ENCODE peak calls at places on chromosomes 16 and 17, in ten cellular contexts. One of them, this sample, is unnamed.
A peak's percentile ranks its signal among the peaks of the same experiment; 100 is the strongest.

GRCh38 chr16:70721202-70721963 is 35.5 kb upstream of the MTSS2 start:
- DNase-seq in neuronal stem cell: no peak
- DNase-seq in uterus: no peak
- DNase-seq in MM.1S: no peak
- DNase-seq in keratinocyte: no peak
- DNase-seq in HCT116: no peak
- DNase-seq in foreskin keratinocyte: no peak
- DNase-seq in transverse colon: no peak
- DNase-seq in heart right ventricle: no peak
- DNase-seq in thoracic aorta: no peak
- DNase-seq in this sample: no peak

GRCh38 chr17:11506635-11507034 is 91.6 kb upstream of the DNAH9 start:
- DNase-seq in transverse colon: no peak
- DNase-seq in uterus: no peak
- DNase-seq in heart right ventricle: no peak
- DNase-seq in foreskin keratinocyte: no peak
- DNase-seq in HCT116: no peak
- DNase-seq in neuronal stem cell: peak; percentile 83
- DNase-seq in MM.1S: peak; percentile 27
- DNase-seq in thoracic aorta: no peak
- DNase-seq in keratinocyte: no peak
- DNase-seq in this sample: no peak

GRCh38 chr17:1542316-1542715 is 20.3 kb downstream of the PITPNA start:
- DNase-seq in transverse colon: no peak
- DNase-seq in HCT116: no peak
- DNase-seq in MM.1S: no peak
- DNase-seq in foreskin keratinocyte: no peak
- DNase-seq in heart right ventricle: no peak
- DNase-seq in uterus: no peak
- DNase-seq in keratinocyte: no peak
- DNase-seq in thoracic aorta: no peak
- DNase-seq in neuronal stem cell: no peak
- DNase-seq in this sample: no peak

GRCh38 chr16:56246051-56246817 is 54.9 kb downstream of the GNAO1 start:
- DNase-seq in HCT116: no peak
- DNase-seq in MM.1S: no peak
- DNase-seq in thoracic aorta: no peak
- DNase-seq in heart right ventricle: no peak
- DNase-seq in foreskin keratinocyte: peak; percentile 57
- DNase-seq in uterus: no peak
- DNase-seq in keratinocyte: peak; percentile 79
- DNase-seq in neuronal stem cell: peak; percentile 11
- DNase-seq in transverse colon: no peak
- DNase-seq in this sample: no peak

GRCh38 chr17:82037889-82038195 is 345 bp upstream of the DCXR start:
- DNase-seq in foreskin keratinocyte: no peak
- DNase-seq in MM.1S: no peak
- DNase-seq in uterus: no peak
- DNase-seq in keratinocyte: no peak
- DNase-seq in heart right ventricle: no peak
- DNase-seq in neuronal stem cell: no peak
- DNase-seq in HCT116: no peak
- DNase-seq in thoracic aorta: no peak
- DNase-seq in transverse colon: no peak
- DNase-seq in this sample: no peak

GRCh38 chr16:85302018-85302847 is 190.0 kb upstream of the CIBAR2 start:
- DNase-seq in uterus: peak; percentile 42
- DNase-seq in transverse colon: no peak
- DNase-seq in HCT116: peak; percentile 31
- DNase-seq in keratinocyte: no peak
- DNase-seq in heart right ventricle: no peak
- DNase-seq in thoracic aorta: no peak
- DNase-seq in MM.1S: no peak
- DNase-seq in foreskin keratinocyte: no peak
- DNase-seq in neuronal stem cell: no peak
- DNase-seq in this sample: no peak

GRCh38 chr16:5206331-5206990 is 108.9 kb upstream of the EEF2KMT start:
- DNase-seq in thoracic aorta: no peak
- DNase-seq in transverse colon: no peak
- DNase-seq in neuronal stem cell: no peak
- DNase-seq in uterus: no peak
- DNase-seq in foreskin keratinocyte: no peak
- DNase-seq in MM.1S: no peak
- DNase-seq in keratinocyte: no peak
- DNase-seq in heart right ventricle: no peak
- DNase-seq in HCT116: no peak
- DNase-seq in this sample: no peak

GRCh38 chr16:2090819-2091721 is 43.3 kb downstream of the TSC2 start:
- DNase-seq in HCT116: peak; percentile 66
- DNase-seq in uterus: no peak
- DNase-seq in MM.1S: no peak
- DNase-seq in foreskin keratinocyte: no peak
- DNase-seq in keratinocyte: peak; percentile 41
- DNase-seq in transverse colon: peak; percentile 93
- DNase-seq in neuronal stem cell: peak; percentile 87
- DNase-seq in heart right ventricle: peak; percentile 43
- DNase-seq in thoracic aorta: no peak
- DNase-seq in this sample: peak; percentile 84

GRCh38 chr16:85517154-85517553 is 96.0 kb upstream of the GSE1 start:
- DNase-seq in keratinocyte: no peak
- DNase-seq in MM.1S: no peak
- DNase-seq in thoracic aorta: no peak
- DNase-seq in foreskin keratinocyte: no peak
- DNase-seq in neuronal stem cell: no peak
- DNase-seq in heart right ventricle: no peak
- DNase-seq in transverse colon: no peak
- DNase-seq in HCT116: no peak
- DNase-seq in uterus: no peak
- DNase-seq in this sample: no peak

GRCh38 chr16:54815177-54815576 is 115.5 kb upstream of the IRX5 start:
- DNase-seq in MM.1S: no peak
- DNase-seq in neuronal stem cell: no peak
- DNase-seq in foreskin keratinocyte: no peak
- DNase-seq in uterus: no peak
- DNase-seq in thoracic aorta: no peak
- DNase-seq in keratinocyte: no peak
- DNase-seq in HCT116: no peak
- DNase-seq in heart right ventricle: peak; percentile 10
- DNase-seq in transverse colon: no peak
- DNase-seq in this sample: no peak

GRCh38 chr16:67441289-67441753 is 10.4 kb downstream of the HSD11B2 start:
- DNase-seq in keratinocyte: no peak
- DNase-seq in uterus: no peak
- DNase-seq in heart right ventricle: peak; percentile 63
- DNase-seq in MM.1S: no peak
- DNase-seq in thoracic aorta: no peak
- DNase-seq in neuronal stem cell: no peak
- DNase-seq in HCT116: no peak
- DNase-seq in foreskin keratinocyte: no peak
- DNase-seq in transverse colon: peak; percentile 95
- DNase-seq in this sample: no peak

GRCh38 chr16:52756812-52757517 is 210.0 kb upstream of the TOX3 start:
- DNase-seq in HCT116: no peak
- DNase-seq in thoracic aorta: no peak
- DNase-seq in transverse colon: peak; percentile 11
- DNase-seq in keratinocyte: no peak
- DNase-seq in uterus: no peak
- DNase-seq in neuronal stem cell: no peak
- DNase-seq in foreskin keratinocyte: no peak
- DNase-seq in heart right ventricle: no peak
- DNase-seq in MM.1S: no peak
- DNase-seq in this sample: no peak

GRCh38 chr16:31713945-31714898 is 159.4 kb upstream of the ZNF267 start:
- DNase-seq in neuronal stem cell: peak; percentile 27
- DNase-seq in foreskin keratinocyte: no peak
- DNase-seq in uterus: no peak
- DNase-seq in HCT116: no peak
- DNase-seq in heart right ventricle: no peak
- DNase-seq in transverse colon: no peak
- DNase-seq in thoracic aorta: no peak
- DNase-seq in keratinocyte: no peak
- DNase-seq in MM.1S: no peak
- DNase-seq in this sample: no peak

GRCh38 chr17:6948562-6948961 is 47.3 kb upstream of the ALOX12 start:
- DNase-seq in foreskin keratinocyte: no peak
- DNase-seq in thoracic aorta: no peak
- DNase-seq in keratinocyte: no peak
- DNase-seq in MM.1S: no peak
- DNase-seq in transverse colon: no peak
- DNase-seq in uterus: no peak
- DNase-seq in heart right ventricle: peak; percentile 13
- DNase-seq in neuronal stem cell: no peak
- DNase-seq in HCT116: no peak
- DNase-seq in this sample: no peak

GRCh38 chr16:86740817-86741799 is 162.8 kb downstream of the FOXL1 start:
- DNase-seq in uterus: peak; percentile 22
- DNase-seq in MM.1S: no peak
- DNase-seq in transverse colon: no peak
- DNase-seq in foreskin keratinocyte: no peak
- DNase-seq in keratinocyte: no peak
- DNase-seq in HCT116: no peak
- DNase-seq in neuronal stem cell: no peak
- DNase-seq in thoracic aorta: peak; percentile 65
- DNase-seq in heart right ventricle: peak; percentile 78
- DNase-seq in this sample: no peak

GRCh38 chr17:17086585-17086984 is 44.3 kb downstream of the MPRIP start:
- DNase-seq in keratinocyte: no peak
- DNase-seq in uterus: peak; percentile 1
- DNase-seq in transverse colon: peak; percentile 4
- DNase-seq in HCT116: no peak
- DNase-seq in MM.1S: no peak
- DNase-seq in heart right ventricle: no peak
- DNase-seq in neuronal stem cell: no peak
- DNase-seq in foreskin keratinocyte: no peak
- DNase-seq in thoracic aorta: no peak
- DNase-seq in this sample: no peak
- H3K4me1 ChIP-seq in keratinocyte: peaks cover 38% of the 10 kb centered on the region
- H3K4me1 ChIP-seq in uterus: peaks cover 6% of the 10 kb centered on the region
- H3K4me1 ChIP-seq in transverse colon: peaks cover 15% of the 10 kb centered on the region
- H3K4me1 ChIP-seq in HCT116: peaks cover 8% of the 10 kb centered on the region
- H3K4me1 ChIP-seq in MM.1S: no peaks in the 10 kb centered on the region
- H3K4me1 ChIP-seq in heart right ventricle: peaks cover 74% of the 10 kb centered on the region
- H3K4me1 ChIP-seq in neuronal stem cell: peaks cover 2% of the 10 kb centered on the region
- H3K4me1 ChIP-seq in foreskin keratinocyte: peaks cover 13% of the 10 kb centered on the region
- H3K4me1 ChIP-seq in thoracic aorta: no peaks in the 10 kb centered on the region
- H3K4me1 ChIP-seq in this sample: peaks cover 15% of the 10 kb centered on the region

DNA sequence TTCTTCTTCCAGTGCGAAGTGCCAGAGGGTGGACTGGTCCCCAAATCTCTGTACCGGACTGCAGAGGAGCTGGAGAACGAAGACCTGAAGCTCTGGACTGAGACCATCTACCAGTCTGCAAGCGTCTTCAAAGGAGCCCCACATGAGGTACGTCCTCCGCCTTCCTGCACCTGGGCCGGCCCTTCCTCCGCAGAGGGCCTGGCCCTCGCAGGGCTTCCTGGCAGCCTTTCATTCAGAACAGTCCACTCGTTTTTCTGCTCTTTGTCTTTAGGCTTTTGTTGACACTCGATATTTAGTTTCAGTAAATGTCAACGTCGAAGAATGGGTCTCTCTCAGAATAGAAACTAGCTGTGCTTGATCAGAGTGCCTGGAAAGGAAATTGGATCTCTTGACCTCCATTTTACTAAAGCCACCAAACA is 68.6 kb downstream of the SEC14L1 start:
- DNase-seq in foreskin keratinocyte: no peak
- DNase-seq in neuronal stem cell: no peak
- DNase-seq in MM.1S: peak; percentile 87
- DNase-seq in transverse colon: no peak
- DNase-seq in heart right ventricle: no peak
- DNase-seq in HCT116: no peak
- DNase-seq in uterus: no peak
- DNase-seq in keratinocyte: no peak
- DNase-seq in thoracic aorta: no peak
- DNase-seq in this sample: no peak
- H3K4me1 ChIP-seq in foreskin keratinocyte: no peaks in the 10 kb centered on the region
- H3K4me1 ChIP-seq in neuronal stem cell: peaks cover 5% of the 10 kb centered on the region
- H3K4me1 ChIP-seq in MM.1S: peaks cover 91% of the 10 kb centered on the region
- H3K4me1 ChIP-seq in transverse colon: no peaks in the 10 kb centered on the region
- H3K4me1 ChIP-seq in heart right ventricle: peaks cover 72% of the 10 kb centered on the region
- H3K4me1 ChIP-seq in HCT116: no peaks in the 10 kb centered on the region
- H3K4me1 ChIP-seq in uterus: no peaks in the 10 kb centered on the region
- H3K4me1 ChIP-seq in keratinocyte: no peaks in the 10 kb centered on the region
- H3K4me1 ChIP-seq in thoracic aorta: no peaks in the 10 kb centered on the region
- H3K4me1 ChIP-seq in this sample: no peaks in the 10 kb centered on the region

DNA sequence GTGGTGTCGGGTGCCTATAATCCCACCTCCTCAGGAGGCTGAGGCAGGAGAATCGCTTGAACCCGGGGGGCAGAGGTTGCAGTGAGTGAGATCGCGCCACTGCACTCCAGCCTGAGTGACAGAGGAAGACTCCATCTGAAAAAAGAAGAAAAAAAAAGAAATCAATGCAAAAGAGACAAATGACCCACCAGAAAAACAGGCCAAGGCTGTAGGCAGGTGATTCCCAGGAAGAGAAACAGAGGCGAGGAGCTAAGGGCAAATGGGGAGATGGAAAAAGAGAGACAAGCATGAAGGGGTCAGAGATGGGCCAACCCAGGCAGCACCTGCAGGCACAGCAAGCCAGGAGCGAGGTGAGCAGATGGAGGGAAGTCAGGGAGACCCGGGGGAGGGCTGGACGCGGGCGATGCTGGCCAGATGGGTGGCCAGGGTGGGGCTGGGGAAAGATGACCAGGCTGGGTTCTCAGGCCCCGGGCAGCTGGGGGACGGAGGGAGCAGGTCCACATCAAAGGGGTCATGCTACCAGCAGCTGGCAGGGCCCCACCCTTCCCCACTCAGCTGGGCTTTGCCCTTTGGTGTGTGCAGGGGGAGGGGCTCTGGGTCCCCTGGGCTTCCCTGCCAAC is 25.5 kb downstream of the MYBBP1A start:
- DNase-seq in thoracic aorta: no peak
- DNase-seq in keratinocyte: no peak
- DNase-seq in MM.1S: no peak
- DNase-seq in foreskin keratinocyte: no peak
- DNase-seq in uterus: no peak
- DNase-seq in neuronal stem cell: no peak
- DNase-seq in HCT116: no peak
- DNase-seq in heart right ventricle: no peak
- DNase-seq in transverse colon: no peak
- DNase-seq in this sample: no peak
- H3K4me1 ChIP-seq in thoracic aorta: peaks cover 5% of the 10 kb centered on the region
- H3K4me1 ChIP-seq in keratinocyte: no peaks in the 10 kb centered on the region
- H3K4me1 ChIP-seq in MM.1S: no peaks in the 10 kb centered on the region
- H3K4me1 ChIP-seq in foreskin keratinocyte: no peaks in the 10 kb centered on the region
- H3K4me1 ChIP-seq in uterus: no peaks in the 10 kb centered on the region
- H3K4me1 ChIP-seq in neuronal stem cell: peaks cover 7% of the 10 kb centered on the region
- H3K4me1 ChIP-seq in HCT116: peaks cover 8% of the 10 kb centered on the region
- H3K4me1 ChIP-seq in heart right ventricle: peaks cover 60% of the 10 kb centered on the region
- H3K4me1 ChIP-seq in transverse colon: peaks cover 9% of the 10 kb centered on the region
- H3K4me1 ChIP-seq in this sample: no peaks in the 10 kb centered on the region

DNA sequence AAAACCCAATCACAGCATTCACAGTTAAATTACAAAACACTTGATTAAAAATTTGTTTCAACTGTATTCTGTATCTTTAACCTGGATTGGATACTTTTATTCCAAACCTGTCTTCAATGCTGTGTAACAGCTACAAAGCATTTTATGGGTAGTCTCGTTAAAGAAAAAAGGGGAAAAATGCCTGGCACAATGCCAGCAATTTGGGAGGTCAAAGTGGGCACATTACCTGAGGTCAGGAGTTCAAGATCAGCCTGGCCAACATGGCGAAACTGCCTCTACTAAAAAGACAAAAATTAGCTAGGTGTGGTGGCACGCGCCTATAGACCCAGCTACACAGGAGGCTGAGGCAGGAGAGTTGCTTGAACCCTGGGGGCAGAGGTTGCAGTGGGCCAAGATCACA is 4.0 kb downstream of the GNA13 start:
- DNase-seq in foreskin keratinocyte: no peak
- DNase-seq in neuronal stem cell: no peak
- DNase-seq in heart right ventricle: no peak
- DNase-seq in uterus: no peak
- DNase-seq in HCT116: no peak
- DNase-seq in keratinocyte: no peak
- DNase-seq in thoracic aorta: no peak
- DNase-seq in transverse colon: no peak
- DNase-seq in MM.1S: no peak
- DNase-seq in this sample: no peak
- H3K4me1 ChIP-seq in foreskin keratinocyte: peaks cover 22% of the 10 kb centered on the region
- H3K4me1 ChIP-seq in neuronal stem cell: peaks cover 3% of the 10 kb centered on the region
- H3K4me1 ChIP-seq in heart right ventricle: peaks cover 70% of the 10 kb centered on the region
- H3K4me1 ChIP-seq in uterus: peaks cover 8% of the 10 kb centered on the region
- H3K4me1 ChIP-seq in HCT116: peaks cover 13% of the 10 kb centered on the region
- H3K4me1 ChIP-seq in keratinocyte: peaks cover 16% of the 10 kb centered on the region
- H3K4me1 ChIP-seq in thoracic aorta: peaks cover 36% of the 10 kb centered on the region
- H3K4me1 ChIP-seq in transverse colon: peaks cover 41% of the 10 kb centered on the region
- H3K4me1 ChIP-seq in MM.1S: peaks cover 40% of the 10 kb centered on the region
- H3K4me1 ChIP-seq in this sample: peaks cover 6% of the 10 kb centered on the region

This sample was measured in ovary.